ENCODE peak calls at places on chromosome 10, in eight cellular contexts. X is neuronal stem cell; P is AG04449; F is activated CD4-positive, alpha-beta T cell treated with anti-CD3 and anti-CD28 coated beads for 1 hour; E is activated T-cell treated with anti-CD3 and anti-CD28 coated beads for 1 hour; U is NCI-H1694 treated with DMSO at 0.1 percent for 48 hours; M is ecto neural progenitor cell; S is NCI-H1105 treated with DMSO at 0.1 percent for 48 hours. V is an unnamed sample.

GRCh38 chr10:110919971-110920881 is 822 bp downstream of the SHOC2 start:
- DNase-seq in S (peak; percentile 28), U (peak; percentile 47), F (no peak), X (peak; percentile 56), P (no peak), E (no peak), M (peak; percentile 65), V (peak; percentile 64)

GRCh38 chr10:95233377-95234034 is 39.5 kb downstream of the ACSM6 start:
- DNase-seq in E (no peak), U (peak; percentile 18), M (no peak), F (no peak), P (no peak), X (no peak), S (no peak), V (no peak)

GRCh38 chr10:126497672-126498071 is 109.4 kb upstream of the ADAM12 start:
- DNase-seq in X (no peak), M (no peak), U (no peak), P (no peak), S (no peak), E (no peak), F (no peak), V (no peak)

GRCh38 chr10:133272964-133273420 is 3.7 kb downstream of the ADAM8 start:
- DNase-seq in M (no peak), X (no peak), E (no peak), F (no peak), P (no peak), S (no peak), U (no peak), V (no peak)

GRCh38 chr10:88896336-88897018 is 16.4 kb downstream of the STAMBPL1 start:
- DNase-seq in X (no peak), M (no peak), F (no peak), E (no peak), S (no peak), P (no peak), U (no peak), V (no peak)

GRCh38 chr10:21292763-21293517 is 232.5 kb downstream of the SKIDA1 start:
- DNase-seq in P (peak; percentile 95), X (peak; percentile 70), U (no peak), S (no peak), E (no peak), M (peak; percentile 68), F (no peak), V (no peak)

GRCh38 chr10:42691361-42692120 is 53.2 kb upstream of the ZNF33B start:
- DNase-seq in U (peak; percentile 86), F (no peak), S (peak; percentile 89), X (no peak), E (no peak), M (no peak), P (no peak), V (peak; percentile 76)

GRCh38 chr10:79981673-79982485 is 33.0 kb upstream of the SFTPD start:
- DNase-seq in U (no peak), E (no peak), S (peak; percentile 67), F (no peak), M (peak; percentile 73), P (no peak), X (peak; percentile 36), V (peak; percentile 90)

GRCh38 chr10:78964952-78965633 is 103.7 kb upstream of the ZMIZ1 start:
- DNase-seq in E (no peak), F (no peak), S (no peak), M (peak; percentile 85), P (no peak), U (no peak), X (peak; percentile 69), V (peak; percentile 87)

GRCh38 chr10:99372546-99373271 is 43.6 kb downstream of the CNNM1 start:
- DNase-seq in F (no peak), X (no peak), U (no peak), P (no peak), S (no peak), E (no peak), M (no peak), V (no peak)

GRCh38 chr10:93954726-93955363 is 38.9 kb upstream of the PLCE1 start:
- DNase-seq in P (no peak), X (no peak), S (no peak), M (no peak), U (no peak), F (no peak), E (no peak), V (no peak)

GRCh38 chr10:7329219-7329618 is 81.6 kb downstream of the SFMBT2 start:
- DNase-seq in P (no peak), M (no peak), U (no peak), S (no peak), X (no peak), F (no peak), E (no peak), V (no peak)

GRCh38 chr10:62502995-62503613 is 128.9 kb downstream of the ZNF365 start:
- DNase-seq in E (no peak), U (no peak), X (no peak), F (no peak), P (no peak), S (no peak), M (no peak), V (no peak)

GRCh38 chr10:28077889-28078288 is 79.0 kb upstream of the ODAD2 start:
- DNase-seq in S (no peak), X (peak; percentile 4), P (no peak), E (no peak), U (no peak), M (no peak), F (no peak), V (no peak)

GRCh38 chr10:13827418-13827817 is 240.7 kb downstream of the PRPF18 start:
- DNase-seq in E (no peak), P (no peak), X (no peak), U (no peak), F (no peak), S (no peak), M (no peak), V (no peak)

GRCh38 chr10:43557214-43557613 is 17.2 kb downstream of the ZNF239 start:
- DNase-seq in F (no peak), E (no peak), P (no peak), X (no peak), M (no peak), U (no peak), S (no peak), V (no peak)

GRCh38 chr10:93154531-93154930 is 80.8 kb downstream of the CYP26A1 start:
- DNase-seq in P (no peak), F (no peak), X (no peak), E (no peak), M (no peak), U (no peak), S (no peak), V (no peak)

GRCh38 chr10:51832652-51833383 is 133.4 kb upstream of the CSTF2T start:
- DNase-seq in U (no peak), M (no peak), F (no peak), E (no peak), X (no peak), P (peak; percentile 33), S (no peak), V (no peak)

GRCh38 chr10:119413738-119414611 is 128.5 kb downstream of the RGS10 start:
- DNase-seq in U (no peak), F (no peak), M (peak; percentile 63), S (no peak), X (no peak), P (peak; percentile 70), E (no peak), V (no peak)

GRCh38 chr10:26737730-26738129 is 40.2 kb downstream of the PDSS1 start:
- DNase-seq in M (no peak), F (no peak), E (no peak), P (no peak), U (no peak), X (no peak), S (no peak), V (no peak)

GRCh38 chr10:129800796-129801340 is 163.2 kb downstream of the EBF3 start:
- DNase-seq in U (no peak), S (no peak), X (no peak), M (no peak), F (no peak), E (no peak), P (no peak), V (no peak)

GRCh38 chr10:75540357-75541335 is 109.2 kb downstream of the LRMDA start:
- DNase-seq in P (no peak), M (no peak), X (peak; percentile 29), F (no peak), E (no peak), U (no peak), S (no peak), V (no peak)

GRCh38 chr10:72319416-72320254 is 35.1 kb downstream of the DNAJB12 start:
- DNase-seq in E (peak; percentile 82), U (peak; percentile 45), X (no peak), S (peak; percentile 63), M (peak; percentile 80), P (no peak), F (peak; percentile 76), V (peak; percentile 46)

GRCh38 chr10:18542832-18543231 is 108.6 kb downstream of the NSUN6 start:
- DNase-seq in U (no peak), P (peak; percentile 31), M (no peak), S (no peak), F (no peak), X (no peak), E (no peak), V (no peak)

GRCh38 chr10:71299071-71299759 is 19.8 kb upstream of the SLC29A3 start:
- DNase-seq in X (no peak), P (no peak), F (no peak), S (no peak), E (no peak), M (no peak), U (no peak), V (no peak)

GRCh38 chr10:4262870-4263269 is 477.9 kb upstream of the KLF6 start:
- DNase-seq in F (no peak), E (no peak), P (no peak), S (no peak), X (no peak), U (no peak), M (no peak), V (no peak)

GRCh38 chr10:47176903-47177860 is 122.8 kb upstream of the GDF10 start:
- DNase-seq in X (no peak), U (peak; percentile 73), F (no peak), S (no peak), M (no peak), E (no peak), P (no peak), V (no peak)

GRCh38 chr10:22246680-22247391 is 29.0 kb upstream of the EBLN1 start:
- DNase-seq in S (no peak), F (no peak), X (no peak), U (no peak), P (no peak), E (no peak), M (no peak), V (no peak)

GRCh38 chr10:92590623-92591549 is 2.0 kb upstream of the KIF11 start:
- DNase-seq in M (peak; percentile 71), U (no peak), P (no peak), F (no peak), X (peak; percentile 26), S (peak; percentile 65), E (no peak), V (no peak)

GRCh38 chr10:66587680-66588050 is 338.2 kb upstream of the LRRTM3 start:
- DNase-seq in M (no peak), E (no peak), X (no peak), P (no peak), U (no peak), F (no peak), S (no peak), V (no peak)

GRCh38 chr10:121159670-121160069 is 308.5 kb downstream of the WDR11 start:
- DNase-seq in E (no peak), M (no peak), S (no peak), X (no peak), F (no peak), U (no peak), P (no peak), V (no peak)

GRCh38 chr10:15588635-15589081 is 131.1 kb downstream of the ITGA8 start:
- DNase-seq in U (no peak), X (no peak), P (no peak), M (no peak), F (no peak), E (no peak), S (no peak), V (no peak)

GRCh38 chr10:133379152-133379800 is at the start of gene PAOX:
- DNase-seq in P (no peak), X (peak; percentile 68), U (no peak), F (peak; percentile 35), E (peak; percentile 40), S (no peak), M (peak; percentile 81), V (peak; percentile 33)